ENCODE peak calls at places on chromosomes 3 and 15, in nine cellular contexts. U is heart right ventricle; J is NB4; C is astrocyte; B is uterus; R is CD8-positive, alpha-beta T cell; I is colonic mucosa; L is SK-N-SH; K is heart left ventricle. T is an unnamed sample.

GRCh38 chr3:152355744-152356665 is 87.3 kb downstream of the MBNL1 start:
- DNase-seq in I (no peak), B (no peak), J (no peak), C (no peak), U (no peak), K (no peak), L (no peak), R (no peak), T (no peak)

GRCh38 chr3:72380193-72380592 is 468.1 kb downstream of the SHQ1 start:
- DNase-seq in R (no peak), L (no peak), K (no peak), J (no peak), B (no peak), I (no peak), U (no peak), C (peak), T (no peak)

GRCh38 chr15:87368511-87368910 is 888.0 kb downstream of the NTRK3 start:
- DNase-seq in U (no peak), J (no peak), R (no peak), C (no peak), K (no peak), I (no peak), L (no peak), B (no peak), T (no peak)

GRCh38 chr3:40268708-40269524 is 40.6 kb upstream of the EIF1B start:
- DNase-seq in C (no peak), R (no peak), K (no peak), J (no peak), B (no peak), U (no peak), I (no peak), L (no peak), T (no peak)

GRCh38 chr3:101281616-101282015 is 38.8 kb downstream of the IMPG2 start:
- DNase-seq in L (no peak), K (no peak), U (no peak), B (no peak), I (no peak), C (no peak), J (no peak), R (no peak), T (no peak)

GRCh38 chr3:169772530-169772950 is 656 bp upstream of the MYNN start:
- DNase-seq in J (peak), C (peak), I (peak), K (peak), B (peak), R (peak), U (peak), L (peak), T (no peak)

GRCh38 chr3:172716476-172716875 is 5.6 kb upstream of the NCEH1 start:
- DNase-seq in I (no peak), L (no peak), K (peak), C (no peak), J (peak), U (no peak), B (no peak), R (no peak), T (no peak)

GRCh38 chr3:121696190-121696589 is 35.5 kb upstream of the HCLS1 start:
- DNase-seq in R (no peak), B (no peak), L (no peak), K (no peak), U (no peak), I (no peak), J (no peak), C (no peak), T (no peak)

GRCh38 chr15:85805392-85805791 is 10.7 kb upstream of the KLHL25 start:
- DNase-seq in J (no peak), C (no peak), B (no peak), R (no peak), U (no peak), L (no peak), K (no peak), I (no peak), T (no peak)

GRCh38 chr3:64133272-64133671 is 92.0 kb downstream of the PRICKLE2 start:
- DNase-seq in L (peak), K (no peak), I (no peak), C (no peak), J (no peak), B (no peak), U (no peak), R (no peak), T (no peak)

GRCh38 chr3:171187706-171188290 is 161.3 kb upstream of the SLC2A2 start:
- DNase-seq in R (no peak), C (no peak), B (no peak), J (peak), I (peak), L (peak), K (no peak), U (no peak), T (no peak)

GRCh38 chr3:25009665-25010064 is 418.4 kb upstream of the RARB start:
- DNase-seq in J (no peak), R (no peak), K (no peak), I (no peak), U (no peak), L (no peak), C (no peak), B (no peak), T (no peak)
- TF ChIP-seq CTCF in J (no peak), R (no peak), K (no peak), I (no peak), U (no peak), L (no peak), C (no peak), B (no peak), T (no peak)

DNA sequence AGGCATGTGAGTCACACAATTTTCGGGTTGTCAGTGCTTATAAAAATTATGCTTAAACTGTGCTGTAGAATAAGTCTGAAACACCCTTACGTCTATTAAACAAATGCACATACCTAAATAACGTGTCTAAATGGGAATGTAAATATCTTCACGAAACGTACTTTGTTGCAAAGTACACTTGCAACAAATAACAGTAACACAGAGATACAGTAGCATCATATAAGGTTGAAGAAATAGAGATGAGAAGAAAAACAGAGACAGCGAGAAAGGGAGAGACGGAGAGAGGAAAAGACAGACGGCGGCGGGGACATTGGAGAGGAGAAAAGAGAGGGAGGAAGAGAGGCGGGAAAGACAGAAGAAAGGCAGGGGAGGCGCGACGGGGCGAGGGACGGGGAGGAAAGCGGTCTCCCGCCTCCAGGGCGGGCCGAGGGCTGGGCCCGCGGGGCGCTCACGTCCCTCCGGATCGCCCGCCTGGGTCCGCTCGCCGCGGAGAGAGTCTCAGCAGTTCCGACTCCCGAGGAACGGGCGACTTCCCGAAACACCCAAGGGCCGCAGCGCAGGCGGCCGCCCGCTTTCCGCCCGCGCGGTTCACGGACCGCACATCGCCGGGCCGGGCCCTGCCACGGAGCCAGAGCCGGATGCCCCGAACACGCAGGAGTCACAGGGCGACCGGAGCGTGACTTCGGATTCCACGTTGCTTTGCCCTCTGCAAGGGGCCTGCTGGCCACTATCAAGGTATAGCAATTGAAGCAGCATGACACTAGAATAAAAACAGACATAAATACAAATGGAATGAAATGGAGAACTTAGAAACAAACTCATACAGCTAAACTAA is 153.4 kb downstream of the LMLN start:
- DNase-seq in C (no peak), U (peak), L (peak), B (no peak), J (peak), R (no peak), K (peak), I (no peak), T (no peak)
- H3K4me3 ChIP-seq in C (peak), U (peak), L (no peak), B (no peak), J (no peak), R (no peak), K (no peak), I (peak), T (peak)

GRCh38 chr3:100125539-100125938 is 11.2 kb upstream of the FILIP1L start:
- DNase-seq in L (no peak), J (no peak), B (no peak), R (no peak), I (no peak), C (no peak), U (no peak), K (no peak), T (no peak)
- TF ChIP-seq CTCF in L (no peak), J (no peak), B (no peak), R (no peak), I (no peak), C (no peak), U (no peak), K (no peak), T (no peak)

DNA sequence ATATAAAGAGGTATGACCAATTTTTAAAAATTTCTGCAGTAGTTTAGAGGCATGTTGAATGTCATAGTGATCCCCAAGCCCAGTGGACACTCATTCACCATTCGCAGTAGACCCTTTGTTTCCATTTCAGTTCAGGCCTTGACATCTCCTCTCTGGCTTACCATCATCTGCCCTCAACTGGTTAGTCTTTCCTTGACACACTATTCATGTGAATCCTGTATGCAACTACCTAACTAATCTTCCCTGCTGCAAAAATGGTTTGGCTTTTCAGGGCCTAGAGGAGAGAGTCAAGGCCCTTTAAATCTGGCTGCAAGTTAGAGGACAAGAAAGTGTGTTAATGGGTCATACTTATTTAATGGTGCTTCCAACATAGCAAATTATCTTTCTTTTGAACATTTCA is 10.9 kb downstream of the APH1B start:
- DNase-seq in B (no peak), L (no peak), K (no peak), J (no peak), C (no peak), U (no peak), I (no peak), R (no peak), T (no peak)
- H3K4me3 ChIP-seq in B (no peak), L (peak), K (no peak), J (no peak), C (no peak), U (no peak), I (no peak), R (no peak), T (no peak)

DNA sequence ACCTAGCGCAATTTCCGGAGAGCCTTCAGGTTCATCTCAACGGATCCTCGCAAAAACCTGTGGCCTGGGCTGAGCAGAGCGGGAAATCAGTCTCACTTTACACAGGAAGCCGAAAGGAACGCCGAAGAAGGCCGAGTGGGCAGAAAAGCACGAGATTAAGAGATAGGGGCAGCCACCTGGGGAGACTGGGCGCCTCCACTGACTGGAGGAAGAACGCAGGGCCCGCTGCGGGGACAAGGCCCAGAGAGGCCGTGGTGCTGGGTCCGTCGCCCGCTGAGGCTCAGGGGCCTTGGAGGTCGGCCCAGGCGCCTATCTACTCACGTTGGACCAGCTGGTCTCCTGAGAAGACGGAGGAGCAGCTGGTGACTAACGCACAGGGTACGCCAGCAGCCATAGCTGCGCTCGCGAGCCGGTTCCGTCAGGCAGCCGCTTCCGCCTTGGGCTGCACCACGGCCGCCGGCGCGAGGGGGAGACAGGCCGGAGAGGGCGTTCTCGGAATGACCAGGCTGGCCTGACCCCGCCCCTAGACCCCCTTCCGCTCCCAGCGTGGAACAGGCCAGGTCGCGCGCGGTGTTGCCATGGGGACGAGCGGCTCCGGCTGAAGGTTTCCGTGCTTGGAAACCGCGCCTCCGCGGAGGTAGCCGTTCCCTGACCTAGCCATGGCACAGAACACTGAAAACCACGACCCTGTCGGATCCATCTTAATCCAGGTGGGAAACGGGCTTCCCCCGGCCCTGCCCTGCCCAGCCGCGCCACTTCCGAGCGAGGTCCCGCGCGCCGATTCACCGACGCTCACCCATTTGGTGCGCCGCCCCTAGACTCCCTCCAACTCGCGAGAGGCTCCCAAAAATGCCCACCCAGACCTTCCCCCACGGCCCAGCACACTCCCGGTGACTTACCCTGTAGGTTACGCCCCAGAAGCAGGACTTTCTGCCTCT is at the start of the genes AAGAB and IQCH:
- DNase-seq in B (peak), L (peak), C (peak), R (peak), J (peak), K (peak), I (peak), U (peak), T (peak)
- TF ChIP-seq CTCF in B (peak), L (no peak), C (no peak), R (no peak), J (no peak), K (peak), I (no peak), U (peak), T (no peak)

DNA sequence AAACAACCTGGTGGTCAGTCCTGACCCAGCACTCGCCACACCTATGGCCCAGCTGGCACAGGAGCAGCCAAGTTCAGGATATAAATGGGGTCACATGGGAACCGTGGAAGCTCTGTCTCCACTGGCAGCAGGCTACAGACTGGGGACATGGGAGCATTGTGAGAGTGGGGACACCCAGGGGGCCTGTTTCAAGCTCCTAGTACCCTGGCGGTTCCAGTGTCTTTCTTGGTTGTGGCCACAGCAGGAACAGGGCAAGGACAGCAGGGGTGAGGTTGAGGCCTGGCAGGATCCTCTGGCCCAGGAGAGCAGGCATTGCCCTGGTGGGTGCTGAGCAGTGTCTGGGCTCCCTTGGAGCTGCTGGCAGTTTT is 1.9 kb downstream of the CSK start:
- DNase-seq in J (peak), I (no peak), B (no peak), K (no peak), R (no peak), U (no peak), L (no peak), C (no peak), T (no peak)
- H3K4me3 ChIP-seq in J (peak), I (peak), B (peak), K (no peak), R (peak), U (peak), L (peak), C (peak), T (no peak)

DNA sequence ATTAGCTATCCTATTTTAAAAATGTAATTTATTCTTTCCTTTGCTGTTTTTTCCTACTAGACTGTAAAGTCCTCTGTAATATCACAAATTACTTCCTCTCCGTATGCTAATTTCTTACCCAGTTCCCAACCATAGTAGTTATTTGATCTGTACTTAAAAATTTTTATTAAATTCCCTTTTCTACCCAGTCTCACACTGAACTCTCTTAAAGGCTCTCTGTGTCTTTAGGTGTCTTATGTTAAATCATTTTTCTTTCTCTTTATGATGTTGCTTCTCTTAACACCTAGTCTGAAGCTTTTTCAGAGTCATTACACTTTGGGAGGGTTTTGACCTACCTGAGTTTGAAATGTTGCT is 378.6 kb downstream of the NSUN3 start:
- DNase-seq in K (no peak), B (no peak), R (no peak), J (no peak), C (no peak), I (no peak), U (no peak), L (no peak), T (no peak)
- TF ChIP-seq CTCF in K (no peak), B (no peak), R (no peak), J (no peak), C (no peak), I (no peak), U (no peak), L (no peak), T (no peak)

GRCh38 chr3:50204804-50205718 is at the start of gene SLC38A3:
- DNase-seq in C (no peak), U (peak), K (no peak), B (no peak), R (no peak), J (peak), I (no peak), L (peak), T (no peak)

GRCh38 chr3:50207359-50208042 is 2.4 kb downstream of the SLC38A3 start:
- DNase-seq in L (no peak), K (no peak), R (no peak), B (no peak), I (no peak), C (no peak), J (no peak), U (no peak), T (no peak)

GRCh38 chr3:50203113-50203852 is 1.8 kb upstream of the SLC38A3 start:
- DNase-seq in L (no peak), K (peak), J (no peak), I (no peak), C (no peak), B (no peak), U (no peak), R (no peak), T (no peak)

GRCh38 chr3:50204052-50204803 is 843 bp upstream of the SLC38A3 start:
- DNase-seq in C (no peak), R (no peak), J (no peak), K (no peak), U (no peak), I (no peak), B (no peak), L (no peak), T (no peak)

DNA sequence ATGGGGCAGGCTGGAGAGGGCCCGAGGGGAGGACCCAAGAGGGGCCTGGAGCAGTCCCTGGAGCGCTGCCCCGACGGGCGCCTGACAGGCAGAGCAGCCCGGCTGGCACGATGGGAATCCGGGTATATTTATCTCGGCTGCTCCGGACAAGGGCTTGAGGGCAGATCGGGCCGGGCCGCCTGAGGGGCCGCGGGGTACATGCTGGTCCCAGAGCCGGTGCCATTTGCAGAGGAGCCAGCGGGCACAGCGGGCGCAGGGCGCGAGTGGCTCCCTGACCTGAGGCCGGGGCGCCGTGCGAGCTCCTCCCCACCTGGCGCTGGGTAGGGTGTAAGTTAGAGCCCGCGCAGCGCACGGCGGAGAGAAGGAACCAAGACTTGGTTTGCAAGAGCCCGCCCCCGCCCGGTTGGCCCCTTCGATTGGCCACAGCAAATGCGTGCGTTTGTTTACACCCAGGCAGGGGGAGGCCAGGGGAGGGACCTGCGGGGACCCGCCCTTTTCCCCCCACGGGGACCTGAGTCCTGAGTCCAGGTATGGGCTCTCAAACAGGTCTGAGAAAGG is 727 bp downstream of the SLC38A3 start:
- DNase-seq in K (peak), U (peak), B (no peak), J (peak), R (peak), L (peak), C (peak), I (no peak), T (no peak)
- H3K4me3 ChIP-seq in K (peak), U (peak), B (peak), J (no peak), R (peak), L (no peak), C (peak), I (peak), T (no peak)

GRCh38 chr15:40891810-40892448 is 2.3 kb upstream of the VPS18 start:
- DNase-seq in B (no peak), R (peak), L (peak), U (no peak), C (no peak), K (no peak), I (peak), J (peak), T (no peak)
- TF ChIP-seq CTCF in B (peak), R (no peak), L (peak), U (peak), C (peak), K (peak), I (peak), J (peak), T (peak)